ENCODE peak calls at places on chromosomes 11 and 22, in seven cellular contexts. A is sigmoid colon, F is transverse colon, D is H1, W is K562, P is stomach, N is HCT116. S is an unnamed sample.

GRCh38 chr11:115368616-115369015 is 135.6 kb downstream of the CADM1 start:
- DNase-seq in A (no peak), F (no peak), D (no peak), W (no peak), P (no peak), N (no peak), S (no peak)

GRCh38 chr11:45301537-45302246 is 15.6 kb upstream of the SYT13 start:
- DNase-seq in A (no peak), F (no peak), D (no peak), W (no peak), P (no peak), N (no peak), S (no peak)

GRCh38 chr11:6012055-6012668 is 5.4 kb upstream of the OR56A4 start:
- DNase-seq in A (no peak), F (no peak), D (no peak), W (no peak), P (no peak), N (no peak), S (no peak)

GRCh38 chr11:64560139-64560771 is 30.8 kb upstream of the SLC22A12 start:
- DNase-seq in A (no peak), F (peak), D (no peak), W (no peak), P (no peak), N (no peak), S (no peak)

GRCh38 chr11:128483211-128483788 is 104.1 kb downstream of the ETS1 start:
- DNase-seq in A (no peak), F (no peak), D (no peak), W (no peak), P (no peak), N (no peak), S (no peak)

GRCh38 chr11:75475767-75476650 is 43.0 kb upstream of the KLHL35 start:
- DNase-seq in A (no peak), F (peak), D (no peak), W (no peak), P (peak), N (no peak), S (no peak)

GRCh38 chr11:77411717-77412441 is 62.0 kb downstream of the PAK1 start:
- DNase-seq in A (peak), F (peak), D (peak), W (peak), P (peak), N (peak), S (peak)

GRCh38 chr11:283405-284080 is 5.3 kb downstream of the NLRP6 start:
- DNase-seq in A (no peak), F (no peak), D (no peak), W (no peak), P (no peak), N (no peak), S (no peak)

GRCh38 chr11:75982309-75982708 is 167.3 kb downstream of the UVRAG start:
- DNase-seq in A (no peak), F (no peak), D (no peak), W (peak), P (no peak), N (no peak), S (no peak)

GRCh38 chr11:34890089-34890488 is 26.1 kb downstream of the APIP start:
- DNase-seq in A (no peak), F (no peak), D (no peak), W (no peak), P (no peak), N (no peak), S (no peak)

GRCh38 chr22:44351685-44352377 is 39.1 kb upstream of the SHISAL1 start:
- DNase-seq in A (peak), F (peak), D (peak), W (no peak), P (no peak), N (no peak), S (peak)

GRCh38 chr11:100080401-100080800 is 606.7 kb upstream of the ARHGAP42 start:
- DNase-seq in A (no peak), F (no peak), D (no peak), W (no peak), P (no peak), N (no peak), S (no peak)

GRCh38 chr11:13335319-13335718 is 57.7 kb downstream of the BMAL1 start:
- DNase-seq in A (peak), F (peak), D (no peak), W (peak), P (peak), N (no peak), S (peak)

GRCh38 chr11:29844701-29845379 is 172.0 kb downstream of the KCNA4 start:
- DNase-seq in A (no peak), F (no peak), D (no peak), W (no peak), P (no peak), N (no peak), S (no peak)

DNA sequence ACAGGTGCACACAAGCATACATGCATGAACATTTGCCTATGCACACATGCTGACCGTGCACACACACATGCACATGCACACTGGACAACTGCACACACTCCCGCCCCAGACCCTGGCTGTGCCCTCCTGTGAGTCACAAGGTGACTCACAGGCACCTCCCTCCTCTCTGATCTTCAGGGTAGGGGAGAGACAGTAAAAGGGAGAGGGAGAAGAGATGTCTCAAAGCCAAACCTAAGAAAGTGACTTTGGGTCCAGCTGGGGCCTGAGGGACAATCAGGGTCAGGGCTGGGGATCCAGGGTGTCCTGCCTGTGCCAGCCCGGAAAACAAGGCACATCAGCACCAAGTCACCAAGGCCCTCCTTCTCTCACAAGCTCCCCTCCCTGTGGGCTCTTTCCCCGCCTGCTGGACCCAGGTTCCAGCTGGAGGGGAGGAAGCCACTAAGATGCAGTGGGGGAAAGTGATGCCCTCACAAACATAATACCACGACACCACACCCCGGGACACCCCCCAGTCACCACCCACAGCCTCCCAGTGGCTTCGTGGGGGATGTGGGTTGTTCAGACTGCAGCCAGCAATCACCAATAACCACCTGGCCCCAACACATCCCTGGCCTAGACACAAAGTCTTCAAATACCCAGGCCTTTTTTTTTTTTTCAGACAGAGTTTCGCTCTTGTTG is 39.3 kb downstream of the PDGFB start:
- DNase-seq in A (peak), F (no peak), D (no peak), W (peak), P (no peak), N (peak), S (no peak)
- H3K4me3 ChIP-seq in A (no peak), F (no peak), D (no peak), W (no peak), P (no peak), N (peak), S (no peak)

GRCh38 chr22:29797351-29797750 is 30.2 kb downstream of the UQCR10 start:
- DNase-seq in A (no peak), F (no peak), D (no peak), W (no peak), P (no peak), N (no peak), S (no peak)

GRCh38 chr22:29798318-29798717 is 31.1 kb downstream of the UQCR10 start:
- DNase-seq in A (no peak), F (no peak), D (no peak), W (no peak), P (no peak), N (no peak), S (no peak)

GRCh38 chr22:29798801-29799200 is 31.6 kb downstream of the UQCR10 start:
- DNase-seq in A (no peak), F (no peak), D (no peak), W (no peak), P (peak), N (no peak), S (peak)

GRCh38 chr22:29801153-29801552 is 34.0 kb downstream of the UQCR10 start:
- DNase-seq in A (no peak), F (no peak), D (no peak), W (no peak), P (peak), N (no peak), S (no peak)

DNA sequence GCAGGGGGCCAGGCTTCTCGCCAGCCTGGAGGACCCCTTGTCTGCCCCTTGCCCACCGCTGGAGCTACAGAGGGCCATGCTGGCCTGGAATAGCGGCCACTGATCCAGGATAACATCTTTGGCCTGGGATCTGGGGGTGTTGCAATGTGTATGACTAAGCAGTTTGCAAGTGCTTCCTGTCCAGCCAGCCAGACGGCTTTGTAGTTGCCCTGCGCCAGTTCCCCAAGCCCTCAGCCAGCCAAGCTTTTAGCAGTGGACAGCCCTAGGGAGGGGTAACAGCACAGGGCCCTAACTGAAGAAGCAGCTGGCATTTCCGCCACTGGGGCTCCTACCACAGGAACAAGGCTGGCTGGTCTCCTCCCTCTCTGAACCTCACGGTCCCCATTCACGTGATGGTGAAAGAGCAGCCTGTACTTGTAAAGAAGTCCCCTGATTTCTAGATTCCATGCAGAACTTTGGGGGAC is 32.1 kb downstream of the UQCR10 start:
- DNase-seq in A (peak), F (peak), D (no peak), W (peak), P (peak), N (peak), S (peak)
- TF ChIP-seq POLR2AphosphoS5 in A (peak), F (no peak), D (no peak), W (peak), P (peak), N (peak), S (peak)

DNA sequence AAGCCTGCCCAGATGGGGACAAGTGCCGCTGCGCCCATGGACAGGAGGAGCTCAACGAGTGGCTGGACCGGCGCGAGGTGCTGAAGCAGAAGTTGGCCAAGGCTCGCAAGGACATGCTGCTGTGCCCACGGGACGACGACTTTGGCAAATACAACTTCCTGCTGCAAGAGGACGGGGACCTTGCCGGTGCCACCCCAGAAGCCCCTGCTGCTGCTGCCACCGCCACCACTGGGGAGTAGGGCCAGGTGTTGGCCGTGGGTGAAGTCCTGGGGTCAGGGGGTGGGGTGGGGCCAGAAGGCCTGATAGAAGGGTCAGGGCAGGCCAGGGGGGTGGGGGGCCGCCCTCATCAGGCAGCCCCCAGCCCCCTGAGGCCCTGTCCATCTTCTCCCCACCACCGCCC is 24.6 kb upstream of the TEF start:
- DNase-seq in A (no peak), F (no peak), D (no peak), W (no peak), P (no peak), N (no peak), S (no peak)
- H3K4me3 ChIP-seq in A (no peak), F (no peak), D (no peak), W (no peak), P (no peak), N (no peak), S (no peak)

DNA sequence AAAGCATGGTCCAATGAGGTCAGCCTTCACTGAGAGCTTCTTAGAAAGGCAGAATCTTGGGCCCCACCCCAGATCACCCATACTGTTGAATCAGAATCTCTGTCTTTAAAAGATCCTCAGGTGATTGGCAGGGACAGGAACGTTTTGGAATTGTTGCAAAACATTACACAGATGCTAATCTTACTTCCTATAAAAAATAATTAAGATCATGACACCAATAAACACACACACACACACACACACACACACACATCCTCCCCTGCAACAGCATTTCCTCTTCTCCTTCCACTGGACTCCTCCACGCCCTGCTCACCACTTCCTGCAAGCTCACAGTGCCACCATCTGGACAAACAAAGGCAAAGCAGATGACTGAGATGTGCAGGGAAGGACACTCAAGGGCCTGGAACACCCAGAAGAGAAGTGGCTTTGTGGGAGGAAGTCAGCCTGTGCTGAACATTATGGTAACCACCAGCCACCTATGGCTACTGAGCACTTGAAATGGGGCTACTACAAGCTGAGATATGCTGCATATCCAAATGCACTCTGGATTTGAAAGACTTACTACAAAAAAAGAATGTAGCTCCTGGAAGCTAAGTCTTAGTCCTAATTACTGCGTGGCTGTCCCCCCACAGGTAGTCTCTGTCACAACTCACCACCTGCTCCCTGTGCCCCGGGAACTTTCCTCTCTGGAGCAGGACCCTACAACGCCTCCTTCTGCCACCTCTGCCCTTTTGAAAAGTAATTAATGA is 65.6 kb downstream of the BTG4 start:
- DNase-seq in A (peak), F (peak), D (no peak), W (peak), P (peak), N (peak), S (peak)
- TF ChIP-seq POLR2AphosphoS5 in A (no peak), F (no peak), D (no peak), W (no peak), P (peak), N (no peak), S (peak)

DNA sequence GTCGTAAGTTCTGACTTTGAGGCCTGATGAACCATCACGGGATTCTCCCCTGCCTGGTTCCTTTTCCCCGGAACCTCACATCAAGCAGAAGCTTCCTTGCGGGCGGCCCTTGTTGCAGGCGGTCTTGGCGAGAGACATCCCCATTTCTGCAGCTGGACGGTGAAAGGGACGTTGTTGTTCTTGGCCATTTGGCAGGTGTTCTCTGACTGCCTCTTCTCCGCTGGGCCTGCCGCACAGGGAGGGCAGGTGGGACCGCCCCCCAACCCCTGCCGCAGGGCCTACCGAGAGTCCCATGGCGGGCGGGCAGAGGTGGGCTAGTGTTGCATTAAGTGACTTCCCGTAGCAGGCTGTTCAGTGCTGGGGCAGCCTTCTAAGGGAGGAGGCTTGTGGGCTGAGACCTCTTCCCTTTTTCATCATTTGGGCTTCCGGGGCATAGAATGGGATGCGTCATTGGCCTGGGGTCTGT is 26.9 kb upstream of the GRAMD4 start:
- DNase-seq in A (peak), F (peak), D (no peak), W (no peak), P (no peak), N (no peak), S (no peak)
- H3K4me3 ChIP-seq in A (no peak), F (no peak), D (no peak), W (no peak), P (no peak), N (no peak), S (no peak)

DNA sequence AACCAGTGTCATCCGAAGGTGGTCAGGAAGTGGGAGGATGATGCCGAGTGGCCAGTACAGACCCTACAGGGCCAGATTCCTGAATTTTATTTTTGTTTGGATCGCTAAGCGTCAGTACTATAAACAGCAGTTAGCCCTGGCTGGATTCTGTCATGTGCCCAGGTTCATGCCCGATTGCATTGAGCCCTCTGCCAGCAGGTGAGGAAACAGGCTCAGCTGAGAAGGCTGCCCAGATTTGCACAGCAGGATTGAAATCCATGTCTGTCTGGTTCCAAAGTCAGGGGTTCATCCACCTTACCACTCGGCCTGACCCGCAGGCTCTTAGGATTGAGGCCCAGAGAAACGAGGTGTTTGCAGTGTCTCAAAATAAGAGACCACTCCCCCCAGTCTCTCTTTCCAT is 9.1 kb upstream of the TBC1D22A start:
- DNase-seq in A (no peak), F (no peak), D (no peak), W (no peak), P (no peak), N (no peak), S (no peak)
- TF ChIP-seq POLR2AphosphoS5 in A (no peak), F (no peak), D (no peak), W (no peak), P (no peak), N (no peak), S (no peak)

GRCh38 chr11:103731681-103732080 is 304.8 kb upstream of the DDI1 start:
- DNase-seq in A (no peak), F (no peak), D (no peak), W (no peak), P (no peak), N (no peak), S (no peak)

GRCh38 chr11:103729653-103730052 is 306.8 kb upstream of the DDI1 start:
- DNase-seq in A (no peak), F (no peak), D (no peak), W (no peak), P (no peak), N (no peak), S (no peak)

GRCh38 chr11:103730151-103730940 is 306.1 kb upstream of the DDI1 start:
- DNase-seq in A (no peak), F (no peak), D (no peak), W (no peak), P (no peak), N (no peak), S (no peak)

DNA sequence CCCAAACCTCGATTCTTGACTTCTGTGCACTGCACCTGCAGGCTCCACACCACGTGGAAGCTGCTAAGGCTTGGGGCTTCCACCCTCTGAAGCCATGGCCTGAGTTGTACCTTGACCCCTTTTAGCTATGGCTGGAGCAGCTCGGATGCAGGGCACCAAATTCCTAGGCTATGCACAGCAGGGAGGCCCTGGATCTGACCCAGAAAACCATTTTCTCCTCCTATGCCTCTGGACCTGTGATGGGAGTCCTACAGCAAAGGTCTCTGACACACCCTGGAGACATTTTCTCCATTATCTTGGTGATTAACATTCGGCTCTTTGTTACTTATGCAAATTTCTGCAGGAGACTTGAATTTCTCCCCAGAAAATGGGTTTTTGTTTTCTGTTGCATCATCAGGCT is 309.2 kb upstream of the DDI1 start:
- DNase-seq in A (no peak), F (no peak), D (no peak), W (no peak), P (no peak), N (no peak), S (no peak)
- H3K4me3 ChIP-seq in A (no peak), F (no peak), D (no peak), W (no peak), P (no peak), N (no peak), S (no peak)

DNA sequence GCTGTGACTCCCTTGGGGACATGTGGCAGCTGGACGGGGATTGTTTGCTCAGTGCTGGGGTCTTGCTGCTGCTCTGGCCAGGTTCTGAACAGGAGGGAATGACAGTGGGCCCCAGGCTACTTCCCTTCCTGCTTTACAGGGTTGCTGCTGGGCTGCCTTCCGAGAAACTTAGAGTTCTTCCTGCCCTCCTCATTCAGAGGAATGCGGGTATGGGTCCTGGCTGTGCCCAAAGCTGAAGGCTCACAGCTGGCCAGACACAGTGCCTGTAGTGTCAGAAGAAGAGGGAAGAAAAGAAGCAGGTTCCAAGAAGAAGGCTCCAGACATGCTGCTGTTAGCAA is 108.3 kb upstream of the PARVA start:
- DNase-seq in A (peak), F (no peak), D (no peak), W (no peak), P (peak), N (no peak), S (peak)
- TF ChIP-seq POLR2AphosphoS5 in A (peak), F (no peak), D (no peak), W (no peak), P (peak), N (no peak), S (peak)

DNA sequence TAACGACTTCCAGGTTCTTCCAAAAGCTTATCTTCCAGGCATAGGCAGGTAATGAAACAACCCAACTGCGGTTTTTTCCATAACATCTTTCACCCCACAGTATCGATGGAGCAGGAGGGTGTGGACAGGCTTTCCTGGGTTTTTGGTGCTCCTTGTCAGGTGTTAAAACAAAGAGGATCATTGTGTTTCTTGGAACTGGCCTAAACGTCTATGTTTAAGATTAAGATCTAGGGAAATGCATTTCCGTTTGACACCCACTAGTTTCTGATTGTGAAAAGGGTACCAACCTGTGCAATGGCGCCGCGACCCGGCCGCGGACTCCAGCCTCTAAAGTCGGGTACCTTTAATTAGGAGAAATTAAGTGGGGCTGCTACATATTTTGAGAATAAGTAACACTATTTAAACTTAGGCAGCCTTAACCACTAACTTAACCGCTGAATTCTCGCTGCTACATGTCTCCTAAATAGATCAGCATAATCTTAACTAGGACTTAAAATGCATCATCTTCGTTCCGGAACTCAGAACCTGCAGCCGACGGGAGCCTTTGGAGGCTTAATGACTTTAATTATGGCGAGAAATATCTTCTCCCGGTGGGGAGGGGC is 31.5 kb downstream of the C22orf31 start:
- DNase-seq in A (no peak), F (no peak), D (no peak), W (no peak), P (peak), N (peak), S (no peak)
- H3K4me3 ChIP-seq in A (peak), F (peak), D (peak), W (peak), P (peak), N (peak), S (peak)